ENCODE peak calls at places on chromosomes 7 and 10, in five cellular contexts. Q, I, V, E and Z are unnamed samples.
A peak's percentile ranks its signal among the peaks of the same experiment; 100 is the strongest.

GRCh38 chr10:46296629-46297275 is 10.0 kb downstream of the ANTXRL start:
- DNase-seq in Q (no peak), I (no peak), V (no peak), E (no peak), Z (no peak)

GRCh38 chr10:17453377-17454091 is 861 bp downstream of the ST8SIA6 start:
- DNase-seq in Q (no peak), I (peak; percentile 74), V (peak; percentile 54), E (peak; percentile 11), Z (peak; percentile 12)

GRCh38 chr7:48708635-48709034 is 215.7 kb upstream of the CDC14C start:
- DNase-seq in Q (no peak), I (no peak), V (no peak), E (no peak), Z (no peak)

GRCh38 chr10:323651-324293 is 188.5 kb downstream of the ZMYND11 start:
- DNase-seq in Q (peak; percentile 77), I (no peak), V (peak; percentile 81), E (peak; percentile 80), Z (peak; percentile 51)

GRCh38 chr10:118020365-118020764 is 26.4 kb downstream of the RAB11FIP2 start:
- DNase-seq in Q (no peak), I (no peak), V (no peak), E (no peak), Z (no peak)

GRCh38 chr10:123157210-123157609 is 3.0 kb downstream of the BUB3 start:
- DNase-seq in Q (no peak), I (no peak), V (no peak), E (peak; percentile 59), Z (no peak)

GRCh38 chr10:7551891-7552731 is 114.7 kb downstream of the ITIH5 start:
- DNase-seq in Q (no peak), I (no peak), V (no peak), E (no peak), Z (no peak)

GRCh38 chr10:96124230-96125141 is 5.6 kb upstream of the ZNF518A start:
- DNase-seq in Q (no peak), I (no peak), V (no peak), E (no peak), Z (peak; percentile 8)

GRCh38 chr7:26399747-26400146 is 108.1 kb downstream of the SNX10 start:
- DNase-seq in Q (no peak), I (no peak), V (no peak), E (no peak), Z (no peak)

GRCh38 chr10:128695931-128696330 is 569.7 kb upstream of the MKI67 start:
- DNase-seq in Q (no peak), I (no peak), V (no peak), E (no peak), Z (no peak)

GRCh38 chr7:1700536-1701333 is 30.7 kb downstream of the ELFN1 start:
- DNase-seq in Q (no peak), I (peak; percentile 27), V (no peak), E (no peak), Z (no peak)

GRCh38 chr7:15571303-15571878 is 9.6 kb upstream of the AGMO start:
- DNase-seq in Q (no peak), I (no peak), V (no peak), E (peak; percentile 55), Z (no peak)

GRCh38 chr10:131631619-131632018 is 269.2 kb upstream of the PPP2R2D start:
- DNase-seq in Q (no peak), I (no peak), V (no peak), E (no peak), Z (no peak)

GRCh38 chr7:157013101-157013500 is 2.6 kb upstream of the MNX1 start:
- DNase-seq in Q (no peak), I (no peak), V (no peak), E (no peak), Z (no peak)

GRCh38 chr10:88158506-88159123 is 295.2 kb downstream of the PTEN start:
- DNase-seq in Q (no peak), I (no peak), V (no peak), E (no peak), Z (no peak)

GRCh38 chr10:88156341-88156740 is 292.9 kb downstream of the PTEN start:
- DNase-seq in Q (no peak), I (no peak), V (no peak), E (no peak), Z (no peak)

GRCh38 chr10:88159127-88159829 is 295.9 kb downstream of the PTEN start:
- DNase-seq in Q (no peak), I (no peak), V (no peak), E (no peak), Z (no peak)

GRCh38 chr10:88161070-88161469 is 297.6 kb downstream of the PTEN start:
- DNase-seq in Q (no peak), I (no peak), V (no peak), E (no peak), Z (no peak)

GRCh38 chr10:88157981-88158465 is 294.6 kb downstream of the PTEN start:
- DNase-seq in Q (peak; percentile 19), I (no peak), V (no peak), E (no peak), Z (no peak)
- H3K4me3 ChIP-seq in Q (no peak overlapping the region), I (no peak overlapping the region), V (no peak overlapping the region), E (no peak overlapping the region), Z (no peak overlapping the region)

GRCh38 chr10:88249450-88249849 is 333.7 kb downstream of the RNLS start:
- DNase-seq in Q (no peak), I (no peak), V (no peak), E (no peak), Z (no peak)

GRCh38 chr10:88244781-88245350 is 338.3 kb downstream of the RNLS start:
- DNase-seq in Q (no peak), I (no peak), V (no peak), E (no peak), Z (no peak)

GRCh38 chr10:88243847-88244730 is 339.0 kb downstream of the RNLS start:
- DNase-seq in Q (peak; percentile 89), I (peak; percentile 84), V (peak; percentile 90), E (no peak), Z (peak; percentile 28)

GRCh38 chr10:88243202-88243744 is 339.8 kb downstream of the RNLS start:
- DNase-seq in Q (no peak), I (no peak), V (no peak), E (no peak), Z (no peak)

GRCh38 chr10:88245974-88246511 is 337.1 kb downstream of the RNLS start:
- DNase-seq in Q (no peak), I (no peak), V (no peak), E (no peak), Z (no peak)
- H3K9me3 ChIP-seq in Q (no peaks in the 10 kb centered on the region), I (no peaks in the 10 kb centered on the region), V (no peaks in the 10 kb centered on the region), E (no peaks in the 10 kb centered on the region), Z (no peaks in the 10 kb centered on the region)

GRCh38 chr7:42910306-42910705 is 1.6 kb downstream of the C7orf25 start:
- DNase-seq in Q (no peak), I (no peak), V (no peak), E (no peak), Z (no peak)
- H3K4me3 ChIP-seq in Q (no peak overlapping the region), I (no peak overlapping the region), V (no peak overlapping the region), E (no peak overlapping the region), Z (no peak overlapping the region)

DNA sequence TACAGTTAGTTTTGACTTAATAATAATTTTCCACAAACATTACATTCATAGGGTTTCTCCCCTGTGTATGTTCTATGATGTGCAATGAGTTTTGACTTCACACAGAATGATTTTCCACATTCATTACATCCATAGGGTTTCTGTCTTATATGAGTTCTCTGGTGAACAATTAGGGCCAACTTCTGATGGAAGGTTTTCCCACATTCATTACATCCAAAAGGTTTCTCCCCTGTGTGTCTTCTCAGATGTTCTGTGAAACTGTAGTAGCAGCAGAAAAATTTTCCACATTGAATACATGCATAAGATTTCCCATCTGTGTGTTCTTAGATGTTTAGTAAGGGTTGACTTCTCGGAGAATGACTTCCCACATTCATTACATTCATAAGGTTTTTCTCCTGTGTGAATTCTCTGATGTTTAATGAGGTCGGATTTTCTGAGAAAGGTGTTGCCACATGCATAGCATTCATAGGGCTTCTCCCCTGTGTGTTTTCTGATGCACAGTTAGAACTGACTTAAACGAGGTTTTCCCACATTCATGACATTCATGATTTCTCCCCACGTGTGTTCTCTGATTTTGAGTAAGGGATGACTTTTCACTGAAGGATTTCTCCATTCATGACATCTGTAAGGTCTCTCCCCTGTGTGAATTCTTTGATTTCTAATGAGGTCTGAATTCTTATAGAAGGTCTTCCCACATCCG is 118.5 kb downstream of the ZNF33B start:
- DNase-seq in Q (no peak), I (no peak), V (no peak), E (no peak), Z (no peak)
- H3K9me3 ChIP-seq in Q (no peaks in the 10 kb centered on the region), I (peaks cover 97% of the 10 kb centered on the region), V (peaks cover 84% of the 10 kb centered on the region), E (peaks cover 73% of the 10 kb centered on the region), Z (peaks cover 9% of the 10 kb centered on the region)

DNA sequence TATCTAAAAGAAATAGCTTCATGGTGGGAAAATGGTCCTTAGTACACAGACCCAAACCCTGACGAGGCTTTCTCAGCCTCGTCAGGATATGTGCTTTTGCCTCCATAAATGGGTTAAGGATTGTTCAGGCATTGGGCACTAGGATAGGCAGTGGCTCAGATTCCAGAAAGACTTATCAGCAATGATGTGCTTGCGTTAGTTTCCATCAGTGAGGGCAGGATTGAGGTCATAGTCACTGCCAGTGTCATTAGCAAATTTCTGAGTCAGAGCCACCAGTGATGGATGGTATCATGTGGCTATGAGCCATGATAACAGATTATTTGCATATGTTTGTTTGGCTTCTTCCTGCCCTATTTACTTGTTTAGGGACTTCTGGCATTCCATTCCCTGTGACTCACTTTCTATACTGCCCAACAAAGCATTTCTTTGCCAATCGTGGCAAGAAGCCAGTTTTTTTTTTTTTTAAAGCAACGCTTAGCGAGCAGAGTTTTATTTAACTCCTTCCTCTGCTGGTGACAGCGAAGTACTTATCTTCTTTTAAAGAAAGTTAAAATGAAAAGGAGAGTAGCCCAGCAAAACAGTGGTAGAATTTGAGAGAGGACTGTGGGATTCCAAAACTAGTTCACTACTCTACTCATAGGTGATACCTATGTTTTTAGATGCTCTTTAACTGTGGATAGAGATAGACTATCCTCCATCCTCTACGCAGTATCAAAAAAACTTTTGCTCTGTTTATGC is 44.4 kb downstream of the MYPN start:
- DNase-seq in Q (peak; percentile 80), I (no peak), V (no peak), E (peak; percentile 100), Z (no peak)
- H3K4me3 ChIP-seq in Q (peak overlapping the region; percentile 16), I (no peak overlapping the region), V (peak overlapping the region; percentile 5), E (no peak overlapping the region), Z (no peak overlapping the region)

DNA sequence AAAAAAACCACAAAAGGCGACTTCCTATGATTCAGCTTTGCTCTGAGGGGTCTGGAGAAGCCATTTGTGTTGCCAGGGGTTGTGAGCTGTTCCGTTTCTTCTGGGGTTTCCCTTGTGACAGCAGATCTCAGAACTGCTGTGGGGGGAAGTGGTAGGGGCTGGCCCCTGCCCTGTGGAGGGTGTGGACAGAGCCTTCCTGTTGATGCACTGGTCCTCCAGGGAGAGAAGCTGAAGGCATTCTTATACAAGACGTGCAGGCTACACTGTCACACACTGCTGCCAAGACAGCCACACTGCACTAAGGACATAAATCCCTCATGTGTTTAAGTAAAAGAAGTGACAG is 17.3 kb upstream of the CSGALNACT2 start:
- DNase-seq in Q (peak; percentile 26), I (peak; percentile 71), V (peak; percentile 50), E (no peak), Z (no peak)
- H3K9me3 ChIP-seq in Q (no peaks in the 10 kb centered on the region), I (no peaks in the 10 kb centered on the region), V (no peaks in the 10 kb centered on the region), E (no peaks in the 10 kb centered on the region), Z (no peaks in the 10 kb centered on the region)

DNA sequence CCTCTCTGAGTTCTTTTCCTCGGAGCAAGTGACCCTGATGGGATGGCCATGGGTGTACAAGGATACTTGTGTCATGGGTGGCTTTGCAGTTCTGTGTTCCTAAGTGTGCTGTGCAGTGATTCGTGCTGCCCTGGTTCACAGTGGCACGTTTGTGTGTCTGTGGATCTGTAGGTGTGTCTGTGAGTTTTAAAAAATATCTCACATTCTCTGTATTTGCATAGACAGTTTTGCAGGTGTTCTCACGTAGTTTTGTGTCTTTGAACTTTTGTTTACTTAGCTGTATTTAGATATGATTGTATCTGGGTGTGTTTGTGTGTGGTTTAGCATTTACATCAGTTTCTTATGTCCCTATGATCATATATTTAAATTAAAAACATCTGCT is 3.7 kb downstream of the ZNF775 start:
- DNase-seq in Q (no peak), I (no peak), V (no peak), E (no peak), Z (no peak)
- H3K4me3 ChIP-seq in Q (no peak overlapping the region), I (no peak overlapping the region), V (no peak overlapping the region), E (no peak overlapping the region), Z (no peak overlapping the region)